ENCODE peak calls at places on chromosomes 13 and 19, in ten cellular contexts. W is transverse colon, X is prostate gland, J is stomach, R is K562, Z is spleen, O is breast epithelium, V is GM23338, N is suprapubic skin, T is GM12891. P is an unnamed sample.
A peak's percentile ranks its signal among the peaks of the same experiment; 100 is the strongest.

GRCh38 chr13:67130444-67130843 is 99.7 kb downstream of the PCDH9 start:
- DNase-seq in W (no peak), X (no peak), J (no peak), R (peak; percentile 78), Z (no peak), O (no peak), V (no peak), N (no peak), T (no peak), P (no peak)

GRCh38 chr13:112073245-112074138 is 6.5 kb downstream of the SOX1 start:
- DNase-seq in W (no peak), X (no peak), J (no peak), R (no peak), Z (no peak), O (no peak), V (peak; percentile 89), N (peak; percentile 52), T (no peak), P (no peak)

GRCh38 chr19:40565355-40565754 is 11.3 kb upstream of the SHKBP1 start:
- DNase-seq in W (no peak), X (no peak), J (no peak), R (no peak), Z (no peak), O (no peak), V (no peak), N (no peak), T (no peak), P (no peak)

GRCh38 chr13:93234459-93234858 is 7.9 kb downstream of the GPC6 start:
- DNase-seq in W (no peak), X (no peak), J (no peak), R (no peak), Z (no peak), O (no peak), V (no peak), N (no peak), T (no peak), P (no peak)

GRCh38 chr13:38630780-38631179 is 56.1 kb upstream of the FREM2 start:
- DNase-seq in W (no peak), X (no peak), J (no peak), R (no peak), Z (no peak), O (no peak), V (no peak), N (no peak), T (no peak), P (no peak)

GRCh38 chr13:100175078-100175802 is 86.3 kb downstream of the PCCA start:
- DNase-seq in W (no peak), X (no peak), J (no peak), R (no peak), Z (no peak), O (no peak), V (no peak), N (no peak), T (no peak), P (no peak)

GRCh38 chr19:52542984-52543664 is 15.7 kb downstream of the ZNF808 start:
- DNase-seq in W (no peak), X (no peak), J (no peak), R (no peak), Z (no peak), O (no peak), V (no peak), N (no peak), T (no peak), P (no peak)

GRCh38 chr13:59229861-59230260 is 933.9 kb downstream of the DIAPH3 start:
- DNase-seq in W (no peak), X (no peak), J (no peak), R (no peak), Z (no peak), O (no peak), V (no peak), N (no peak), T (no peak), P (no peak)

GRCh38 chr19:31110331-31110730 is 238.9 kb downstream of the TSHZ3 start:
- DNase-seq in W (no peak), X (no peak), J (no peak), R (peak; percentile 9), Z (no peak), O (no peak), V (peak; percentile 34), N (no peak), T (no peak), P (no peak)

GRCh38 chr19:50362656-50363424 is 2.6 kb downstream of the NAPSA start:
- DNase-seq in W (no peak), X (no peak), J (no peak), R (peak; percentile 84), Z (no peak), O (no peak), V (no peak), N (no peak), T (no peak), P (no peak)

GRCh38 chr19:12230751-12231733 is 63.6 kb downstream of the ZNF44 start:
- DNase-seq in W (no peak), X (no peak), J (no peak), R (no peak), Z (no peak), O (no peak), V (no peak), N (no peak), T (no peak), P (no peak)

GRCh38 chr19:53521373-53522202 is 16.4 kb upstream of the ZNF331 start:
- DNase-seq in W (no peak), X (no peak), J (no peak), R (no peak), Z (no peak), O (no peak), V (peak; percentile 38), N (no peak), T (no peak), P (no peak)

GRCh38 chr13:77874406-77874805 is 44.2 kb downstream of the EDNRB start:
- DNase-seq in W (no peak), X (no peak), J (no peak), R (no peak), Z (no peak), O (no peak), V (no peak), N (no peak), T (no peak), P (no peak)

GRCh38 chr19:38713227-38713649 is 31.0 kb downstream of the CAPN12 start:
- DNase-seq in W (peak; percentile 41), X (no peak), J (peak; percentile 87), R (no peak), Z (no peak), O (no peak), V (no peak), N (no peak), T (no peak), P (no peak)
- TF ChIP-seq POLR2AphosphoS5 in W (peak; percentile 44), X (peak; percentile 40), J (peak; percentile 58), R (no peak), Z (peak; percentile 47), O (peak; percentile 79), V (no peak), N (peak; percentile 38), T (no peak), P (no peak)

DNA sequence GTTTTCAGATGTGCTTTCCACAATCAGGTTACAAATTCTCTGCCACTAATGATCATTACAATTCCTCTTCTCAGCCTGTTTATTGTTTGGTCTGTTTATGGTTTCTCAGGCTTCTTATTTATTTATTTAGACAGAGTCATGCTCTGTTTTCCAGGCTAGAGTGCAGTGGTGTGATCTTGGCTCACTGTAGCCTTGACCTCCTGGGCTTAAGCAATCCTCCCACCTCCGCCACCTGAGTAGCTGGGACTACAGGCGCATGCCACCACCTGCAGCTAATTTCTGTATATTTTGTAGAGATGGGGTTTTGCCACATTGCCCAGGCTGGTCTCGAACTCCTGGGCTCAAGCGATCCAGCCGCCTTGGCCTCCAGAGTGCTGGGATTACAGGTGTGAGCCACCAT is 2.1 kb upstream of the ZSCAN5A start:
- DNase-seq in W (no peak), X (no peak), J (no peak), R (no peak), Z (no peak), O (no peak), V (no peak), N (no peak), T (no peak), P (no peak)
- TF ChIP-seq POLR2AphosphoS5 in W (no peak), X (no peak), J (no peak), R (no peak), Z (no peak), O (no peak), V (no peak), N (no peak), T (no peak), P (no peak)

GRCh38 chr19:14117668-14118164 is at the start of gene PRKACA:
- DNase-seq in W (peak; percentile 99), X (peak; percentile 99), J (peak; percentile 99), R (peak; percentile 99), Z (peak; percentile 100), O (peak; percentile 98), V (peak; percentile 99), N (peak; percentile 99), T (peak; percentile 99), P (peak; percentile 99)

GRCh38 chr19:14116525-14116917 is 1.0 kb downstream of the PRKACA start:
- DNase-seq in W (no peak), X (no peak), J (no peak), R (no peak), Z (no peak), O (no peak), V (no peak), N (no peak), T (no peak), P (no peak)

GRCh38 chr19:14119644-14120496 is 2.3 kb upstream of the PRKACA start:
- DNase-seq in W (no peak), X (no peak), J (no peak), R (no peak), Z (no peak), O (no peak), V (no peak), N (no peak), T (no peak), P (no peak)

GRCh38 chr19:14116918-14117578 is 514 bp downstream of the PRKACA start:
- DNase-seq in W (no peak), X (no peak), J (no peak), R (peak; percentile 41), Z (peak; percentile 91), O (no peak), V (peak; percentile 51), N (no peak), T (no peak), P (no peak)

GRCh38 chr19:14118165-14119051 is 846 bp upstream of the PRKACA start:
- DNase-seq in W (peak; percentile 73), X (peak; percentile 75), J (peak; percentile 63), R (peak; percentile 42), Z (peak; percentile 89), O (peak; percentile 72), V (peak; percentile 37), N (peak; percentile 93), T (no peak), P (no peak)
- TF ChIP-seq POLR2AphosphoS5 in W (peak; percentile 35), X (peak; percentile 71), J (peak; percentile 38), R (no peak), Z (peak; percentile 80), O (peak; percentile 79), V (no peak), N (peak; percentile 79), T (no peak), P (no peak)

GRCh38 chr13:42047561-42048322 is 706 bp upstream of the DGKH start:
- DNase-seq in W (peak; percentile 76), X (peak; percentile 40), J (peak; percentile 57), R (peak; percentile 54), Z (peak; percentile 80), O (peak; percentile 54), V (peak; percentile 71), N (no peak), T (peak; percentile 42), P (peak; percentile 44)
- TF ChIP-seq POLR2AphosphoS5 in W (peak; percentile 79), X (no peak), J (peak; percentile 53), R (no peak), Z (no peak), O (peak; percentile 40), V (no peak), N (no peak), T (no peak), P (no peak)